ENCODE peak calls at places on chromosomes 11 and 22, in six cellular contexts. One of them, this sample, is unnamed.
A peak's percentile ranks its signal among the peaks of the same experiment; 100 is the strongest.

GRCh38 chr22:39148727-39149535 is 3.5 kb downstream of the CBX7 start:
- DNase-seq in H9: peak; percentile 90
- DNase-seq in fibroblast of lung: no peak
- DNase-seq in HCT116: no peak
- DNase-seq in A549: no peak
- DNase-seq in OCI-LY7: peak; percentile 71
- DNase-seq in this sample: peak; percentile 58

GRCh38 chr11:69878927-69879733 is 59.9 kb upstream of the FGF3 start:
- DNase-seq in H9: peak; percentile 20
- DNase-seq in OCI-LY7: no peak
- DNase-seq in HCT116: no peak
- DNase-seq in fibroblast of lung: no peak
- DNase-seq in A549: no peak
- DNase-seq in this sample: no peak

GRCh38 chr22:27312567-27313507 is 488.7 kb downstream of the MN1 start:
- DNase-seq in HCT116: no peak
- DNase-seq in fibroblast of lung: no peak
- DNase-seq in H9: no peak
- DNase-seq in A549: no peak
- DNase-seq in OCI-LY7: no peak
- DNase-seq in this sample: no peak

GRCh38 chr11:134916421-134916820 is 504.4 kb upstream of the B3GAT1 start:
- DNase-seq in OCI-LY7: no peak
- DNase-seq in fibroblast of lung: no peak
- DNase-seq in HCT116: no peak
- DNase-seq in H9: no peak
- DNase-seq in A549: no peak
- DNase-seq in this sample: no peak

GRCh38 chr11:117195761-117196160 is 3.4 kb upstream of the TAGLN start:
- DNase-seq in HCT116: no peak
- DNase-seq in fibroblast of lung: no peak
- DNase-seq in A549: no peak
- DNase-seq in OCI-LY7: no peak
- DNase-seq in H9: no peak
- DNase-seq in this sample: no peak

GRCh38 chr11:128415539-128415938 is 171.8 kb downstream of the ETS1 start:
- DNase-seq in HCT116: no peak
- DNase-seq in fibroblast of lung: no peak
- DNase-seq in A549: no peak
- DNase-seq in H9: no peak
- DNase-seq in OCI-LY7: no peak
- DNase-seq in this sample: no peak

GRCh38 chr11:10762913-10763421 is 11.9 kb downstream of the CTR9 start:
- DNase-seq in OCI-LY7: no peak
- DNase-seq in H9: no peak
- DNase-seq in A549: no peak
- DNase-seq in HCT116: no peak
- DNase-seq in fibroblast of lung: no peak
- DNase-seq in this sample: no peak

GRCh38 chr11:1532606-1533341 is 39.3 kb downstream of the DUSP8 start:
- DNase-seq in A549: no peak
- DNase-seq in OCI-LY7: no peak
- DNase-seq in H9: no peak
- DNase-seq in fibroblast of lung: no peak
- DNase-seq in HCT116: no peak
- DNase-seq in this sample: no peak

GRCh38 chr11:86671386-86672006 is 920 bp downstream of the ME3 start:
- DNase-seq in OCI-LY7: no peak
- DNase-seq in A549: peak; percentile 53
- DNase-seq in H9: peak; percentile 37
- DNase-seq in fibroblast of lung: peak; percentile 42
- DNase-seq in HCT116: no peak
- DNase-seq in this sample: no peak

GRCh38 chr11:91248199-91248807 is 976.3 kb upstream of the FAT3 start:
- DNase-seq in fibroblast of lung: peak; percentile 72
- DNase-seq in OCI-LY7: peak; percentile 45
- DNase-seq in H9: no peak
- DNase-seq in A549: peak; percentile 57
- DNase-seq in HCT116: peak; percentile 4
- DNase-seq in this sample: peak; percentile 93

GRCh38 chr22:27347951-27348350 is 453.6 kb downstream of the MN1 start:
- DNase-seq in H9: no peak
- DNase-seq in HCT116: no peak
- DNase-seq in A549: no peak
- DNase-seq in fibroblast of lung: no peak
- DNase-seq in OCI-LY7: no peak
- DNase-seq in this sample: peak; percentile 55

GRCh38 chr11:61747389-61748285 is 4.8 kb upstream of the MYRF start:
- DNase-seq in fibroblast of lung: peak; percentile 65
- DNase-seq in H9: peak; percentile 89
- DNase-seq in A549: peak; percentile 79
- DNase-seq in HCT116: peak; percentile 48
- DNase-seq in OCI-LY7: peak; percentile 53
- DNase-seq in this sample: peak; percentile 74

GRCh38 chr11:86172894-86173293 is 71.7 kb upstream of the EED start:
- DNase-seq in A549: no peak
- DNase-seq in HCT116: no peak
- DNase-seq in OCI-LY7: no peak
- DNase-seq in H9: no peak
- DNase-seq in fibroblast of lung: no peak
- DNase-seq in this sample: peak; percentile 74

GRCh38 chr11:2758751-2759150 is 59.0 kb upstream of the KCNQ1OT1 start:
- DNase-seq in fibroblast of lung: no peak
- DNase-seq in OCI-LY7: no peak
- DNase-seq in A549: no peak
- DNase-seq in H9: no peak
- DNase-seq in HCT116: no peak
- DNase-seq in this sample: no peak

GRCh38 chr11:68541983-68542382 is 81.4 kb downstream of the PPP6R3 start:
- DNase-seq in A549: no peak
- DNase-seq in OCI-LY7: no peak
- DNase-seq in H9: no peak
- DNase-seq in HCT116: no peak
- DNase-seq in fibroblast of lung: no peak
- DNase-seq in this sample: no peak

GRCh38 chr11:83628622-83629347 is 342.6 kb upstream of the CCDC90B start:
- DNase-seq in HCT116: no peak
- DNase-seq in H9: no peak
- DNase-seq in fibroblast of lung: no peak
- DNase-seq in OCI-LY7: no peak
- DNase-seq in A549: no peak
- DNase-seq in this sample: no peak

GRCh38 chr11:7609015-7609414 is 64.3 kb downstream of the CYB5R2 start:
- DNase-seq in OCI-LY7: no peak
- DNase-seq in A549: no peak
- DNase-seq in HCT116: no peak
- DNase-seq in fibroblast of lung: no peak
- DNase-seq in H9: no peak
- DNase-seq in this sample: no peak

GRCh38 chr11:121163658-121164308 is 62.7 kb downstream of the TECTA start:
- DNase-seq in A549: no peak
- DNase-seq in OCI-LY7: no peak
- DNase-seq in HCT116: peak; percentile 0
- DNase-seq in fibroblast of lung: no peak
- DNase-seq in H9: no peak
- DNase-seq in this sample: no peak

GRCh38 chr11:130462101-130462885 is 13.8 kb downstream of the ADAMTS15 start:
- DNase-seq in HCT116: no peak
- DNase-seq in fibroblast of lung: no peak
- DNase-seq in H9: no peak
- DNase-seq in A549: no peak
- DNase-seq in OCI-LY7: no peak
- DNase-seq in this sample: no peak

GRCh38 chr22:17867160-17867785 is 93.0 kb upstream of the BID start:
- DNase-seq in fibroblast of lung: no peak
- DNase-seq in H9: no peak
- DNase-seq in HCT116: no peak
- DNase-seq in OCI-LY7: no peak
- DNase-seq in A549: no peak
- DNase-seq in this sample: no peak

GRCh38 chr11:9972917-9973504 is 309.1 kb downstream of the SWAP70 start:
- DNase-seq in fibroblast of lung: peak; percentile 75
- DNase-seq in OCI-LY7: peak; percentile 73
- DNase-seq in A549: peak; percentile 63
- DNase-seq in HCT116: peak; percentile 16
- DNase-seq in H9: no peak
- DNase-seq in this sample: peak; percentile 84

GRCh38 chr11:134441706-134442105 is 29.7 kb upstream of the B3GAT1 start:
- DNase-seq in H9: no peak
- DNase-seq in OCI-LY7: no peak
- DNase-seq in A549: no peak
- DNase-seq in HCT116: no peak
- DNase-seq in fibroblast of lung: no peak
- DNase-seq in this sample: no peak

GRCh38 chr11:113273720-113274119 is 40.7 kb upstream of the TTC12 start:
- DNase-seq in A549: no peak
- DNase-seq in H9: no peak
- DNase-seq in OCI-LY7: no peak
- DNase-seq in HCT116: no peak
- DNase-seq in fibroblast of lung: no peak
- DNase-seq in this sample: no peak

GRCh38 chr22:47734511-47734910 is 972.1 kb downstream of the TBC1D22A start:
- DNase-seq in fibroblast of lung: no peak
- DNase-seq in OCI-LY7: no peak
- DNase-seq in A549: no peak
- DNase-seq in H9: no peak
- DNase-seq in HCT116: no peak
- DNase-seq in this sample: no peak

GRCh38 chr11:12092714-12093113 is 17.7 kb upstream of the MICAL2 start:
- DNase-seq in A549: no peak
- DNase-seq in HCT116: no peak
- DNase-seq in H9: peak; percentile 39
- DNase-seq in OCI-LY7: no peak
- DNase-seq in fibroblast of lung: no peak
- DNase-seq in this sample: no peak

GRCh38 chr11:18064450-18065048 is 18.5 kb upstream of the TPH1 start:
- DNase-seq in HCT116: no peak
- DNase-seq in H9: no peak
- DNase-seq in A549: no peak
- DNase-seq in OCI-LY7: no peak
- DNase-seq in fibroblast of lung: no peak
- DNase-seq in this sample: no peak

GRCh38 chr11:116510166-116510565 is 262.6 kb downstream of the BUD13 start:
- DNase-seq in OCI-LY7: no peak
- DNase-seq in A549: no peak
- DNase-seq in H9: no peak
- DNase-seq in HCT116: no peak
- DNase-seq in fibroblast of lung: no peak
- DNase-seq in this sample: no peak

GRCh38 chr11:11036185-11037161 is 178.6 kb upstream of the ZBED5 start:
- DNase-seq in H9: peak; percentile 60
- DNase-seq in fibroblast of lung: peak; percentile 74
- DNase-seq in OCI-LY7: peak; percentile 76
- DNase-seq in HCT116: peak; percentile 64
- DNase-seq in A549: peak; percentile 80
- DNase-seq in this sample: peak; percentile 85

GRCh38 chr22:38799265-38800002 is 5.5 kb upstream of the DNAL4 start:
- DNase-seq in H9: no peak
- DNase-seq in A549: no peak
- DNase-seq in OCI-LY7: no peak
- DNase-seq in fibroblast of lung: no peak
- DNase-seq in HCT116: no peak
- DNase-seq in this sample: peak; percentile 46

GRCh38 chr11:44993971-44994705 is 43.5 kb upstream of the TP53I11 start:
- DNase-seq in H9: peak; percentile 11
- DNase-seq in HCT116: no peak
- DNase-seq in A549: no peak
- DNase-seq in fibroblast of lung: no peak
- DNase-seq in OCI-LY7: no peak
- DNase-seq in this sample: no peak

DNA sequence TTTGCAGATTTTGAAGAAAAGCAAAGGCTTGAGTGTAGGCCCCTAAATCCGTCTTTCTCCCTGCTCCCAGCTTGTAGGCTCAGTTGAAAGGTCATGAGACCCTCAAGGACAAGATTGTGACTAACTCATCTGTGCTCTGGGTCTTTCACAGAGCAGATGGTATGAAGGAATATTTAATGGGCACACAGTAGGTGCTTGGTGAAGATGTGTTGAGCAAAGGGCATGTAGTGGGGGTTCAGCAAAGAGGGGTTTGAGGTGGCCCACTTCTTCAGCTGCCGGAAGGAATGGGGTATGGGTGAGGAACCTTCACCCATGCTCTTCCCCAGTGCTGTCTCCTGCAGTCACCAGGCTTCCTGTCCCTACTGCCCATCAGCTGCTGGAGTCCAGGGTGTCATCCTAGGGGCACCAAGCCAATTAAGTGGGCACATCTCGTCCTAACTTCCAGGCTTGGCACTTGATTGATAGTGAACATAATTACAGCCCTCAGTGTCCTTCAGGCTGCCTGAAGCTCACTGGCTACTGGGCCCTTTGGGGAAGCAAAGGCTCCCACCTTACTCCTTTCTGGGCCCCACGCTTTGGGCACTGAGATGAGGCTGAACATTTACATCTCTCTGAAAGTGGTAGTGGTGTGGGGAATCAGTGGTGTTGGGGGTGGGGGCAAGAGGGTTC is 15.0 kb downstream of the DGAT2 start:
- DNase-seq in HCT116: no peak
- DNase-seq in A549: no peak
- DNase-seq in fibroblast of lung: no peak
- DNase-seq in H9: no peak
- DNase-seq in OCI-LY7: no peak
- DNase-seq in this sample: no peak
- H3K4me2 ChIP-seq in HCT116: no peak overlapping the region
- H3K4me2 ChIP-seq in A549: no peak overlapping the region
- H3K4me2 ChIP-seq in fibroblast of lung: no peak overlapping the region
- H3K4me2 ChIP-seq in H9: no peak overlapping the region
- H3K4me2 ChIP-seq in OCI-LY7: no peak overlapping the region
- H3K4me2 ChIP-seq in this sample: no peak overlapping the region

GRCh38 chr11:19934828-19935259 is 222.2 kb downstream of the NAV2 start:
- DNase-seq in OCI-LY7: no peak
- DNase-seq in fibroblast of lung: peak; percentile 67
- DNase-seq in H9: no peak
- DNase-seq in A549: no peak
- DNase-seq in HCT116: no peak
- DNase-seq in this sample: no peak
- H3K4me2 ChIP-seq in OCI-LY7: no peak overlapping the region
- H3K4me2 ChIP-seq in fibroblast of lung: no peak overlapping the region
- H3K4me2 ChIP-seq in H9: no peak overlapping the region
- H3K4me2 ChIP-seq in A549: no peak overlapping the region
- H3K4me2 ChIP-seq in HCT116: no peak overlapping the region
- H3K4me2 ChIP-seq in this sample: no peak overlapping the region

GRCh38 chr11:66987158-66987620 is 12.1 kb downstream of the C11orf86 start:
- DNase-seq in HCT116: no peak
- DNase-seq in A549: no peak
- DNase-seq in fibroblast of lung: peak; percentile 19
- DNase-seq in OCI-LY7: no peak
- DNase-seq in H9: peak; percentile 78
- DNase-seq in this sample: no peak
- H3K4me2 ChIP-seq in HCT116: peak overlapping the region; percentile 40
- H3K4me2 ChIP-seq in A549: peak overlapping the region; percentile 18
- H3K4me2 ChIP-seq in fibroblast of lung: no peak overlapping the region
- H3K4me2 ChIP-seq in OCI-LY7: no peak overlapping the region
- H3K4me2 ChIP-seq in H9: peak overlapping the region; percentile 1
- H3K4me2 ChIP-seq in this sample: no peak overlapping the region

DNA sequence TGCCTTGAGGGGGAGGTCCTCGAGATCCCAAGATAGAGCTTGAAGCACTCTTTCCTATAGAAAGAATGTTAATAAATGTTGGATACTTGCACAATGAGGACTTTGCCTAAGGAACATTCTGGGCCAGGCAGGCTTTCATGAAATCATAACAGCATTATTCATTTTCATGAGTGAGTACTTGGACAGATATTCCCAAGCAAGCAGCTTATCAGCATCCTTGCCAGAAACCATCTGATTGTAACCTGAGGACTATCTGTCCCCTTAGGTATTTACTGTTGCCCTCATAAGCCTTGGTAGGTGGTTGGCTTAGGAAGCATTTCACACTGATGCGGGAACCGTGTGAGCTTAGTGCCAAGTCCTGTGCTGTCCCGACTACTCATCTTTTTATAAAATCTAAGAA is 22.7 kb downstream of the PANX1 start:
- DNase-seq in HCT116: no peak
- DNase-seq in H9: no peak
- DNase-seq in A549: no peak
- DNase-seq in fibroblast of lung: no peak
- DNase-seq in OCI-LY7: no peak
- DNase-seq in this sample: no peak
- H3K4me2 ChIP-seq in HCT116: peak overlapping the region; percentile 71
- H3K4me2 ChIP-seq in H9: no peak overlapping the region
- H3K4me2 ChIP-seq in A549: peak overlapping the region; percentile 63
- H3K4me2 ChIP-seq in fibroblast of lung: no peak overlapping the region
- H3K4me2 ChIP-seq in OCI-LY7: no peak overlapping the region
- H3K4me2 ChIP-seq in this sample: no peak overlapping the region

This sample was measured in Karpas-422.